ENCODE peak calls at places on chromosomes 5 and 9, in eight cellular contexts. One of them, this sample, is unnamed.

GRCh38 chr5:80481019-80481893 is 6.6 kb upstream of the FAM151B start:
- DNase-seq in kidney epithelial cell: no peak
- DNase-seq in ovary: no peak
- DNase-seq in psoas muscle: no peak
- DNase-seq in AG09319: peak
- DNase-seq in MCF 10A: peak
- DNase-seq in adrenal gland: peak
- DNase-seq in fibroblast of villous mesenchyme: peak
- DNase-seq in this sample: peak

GRCh38 chr9:133117271-133118178 is 3.5 kb downstream of the RALGDS start:
- DNase-seq in fibroblast of villous mesenchyme: no peak
- DNase-seq in ovary: no peak
- DNase-seq in adrenal gland: peak
- DNase-seq in MCF 10A: no peak
- DNase-seq in AG09319: no peak
- DNase-seq in psoas muscle: peak
- DNase-seq in kidney epithelial cell: no peak
- DNase-seq in this sample: no peak

GRCh38 chr9:21690561-21690960 is 111.9 kb upstream of the MTAP start:
- DNase-seq in psoas muscle: no peak
- DNase-seq in MCF 10A: no peak
- DNase-seq in kidney epithelial cell: no peak
- DNase-seq in adrenal gland: no peak
- DNase-seq in AG09319: no peak
- DNase-seq in ovary: no peak
- DNase-seq in fibroblast of villous mesenchyme: no peak
- DNase-seq in this sample: no peak

GRCh38 chr5:87361031-87361443 is 51.7 kb downstream of the CCNH start:
- DNase-seq in fibroblast of villous mesenchyme: peak
- DNase-seq in kidney epithelial cell: no peak
- DNase-seq in ovary: no peak
- DNase-seq in AG09319: peak
- DNase-seq in psoas muscle: no peak
- DNase-seq in adrenal gland: no peak
- DNase-seq in MCF 10A: peak
- DNase-seq in this sample: no peak

GRCh38 chr5:34820593-34820992 is 18.4 kb upstream of the TTC23L start:
- DNase-seq in MCF 10A: no peak
- DNase-seq in AG09319: no peak
- DNase-seq in psoas muscle: no peak
- DNase-seq in ovary: no peak
- DNase-seq in kidney epithelial cell: no peak
- DNase-seq in fibroblast of villous mesenchyme: no peak
- DNase-seq in adrenal gland: no peak
- DNase-seq in this sample: no peak

GRCh38 chr9:6484210-6484609 is 71.2 kb downstream of the UHRF2 start:
- DNase-seq in kidney epithelial cell: no peak
- DNase-seq in MCF 10A: no peak
- DNase-seq in ovary: no peak
- DNase-seq in fibroblast of villous mesenchyme: no peak
- DNase-seq in AG09319: no peak
- DNase-seq in psoas muscle: no peak
- DNase-seq in adrenal gland: no peak
- DNase-seq in this sample: no peak

GRCh38 chr9:36815566-36816348 is 218.3 kb downstream of the PAX5 start:
- DNase-seq in psoas muscle: no peak
- DNase-seq in fibroblast of villous mesenchyme: no peak
- DNase-seq in AG09319: no peak
- DNase-seq in MCF 10A: no peak
- DNase-seq in kidney epithelial cell: no peak
- DNase-seq in ovary: no peak
- DNase-seq in adrenal gland: no peak
- DNase-seq in this sample: no peak

GRCh38 chr9:133967024-133967741 is 24.9 kb downstream of the VAV2 start:
- DNase-seq in ovary: no peak
- DNase-seq in kidney epithelial cell: no peak
- DNase-seq in psoas muscle: no peak
- DNase-seq in MCF 10A: peak
- DNase-seq in fibroblast of villous mesenchyme: peak
- DNase-seq in AG09319: no peak
- DNase-seq in adrenal gland: no peak
- DNase-seq in this sample: no peak

GRCh38 chr9:125682340-125682739 is 24.7 kb downstream of the MAPKAP1 start:
- DNase-seq in psoas muscle: no peak
- DNase-seq in kidney epithelial cell: no peak
- DNase-seq in fibroblast of villous mesenchyme: no peak
- DNase-seq in adrenal gland: no peak
- DNase-seq in AG09319: no peak
- DNase-seq in ovary: no peak
- DNase-seq in MCF 10A: no peak
- DNase-seq in this sample: no peak

GRCh38 chr5:168244838-168245555 is 46.4 kb upstream of the WWC1 start:
- DNase-seq in adrenal gland: no peak
- DNase-seq in fibroblast of villous mesenchyme: no peak
- DNase-seq in MCF 10A: no peak
- DNase-seq in kidney epithelial cell: no peak
- DNase-seq in AG09319: no peak
- DNase-seq in ovary: no peak
- DNase-seq in psoas muscle: no peak
- DNase-seq in this sample: no peak

GRCh38 chr9:33161011-33161588 is 6.0 kb downstream of the B4GALT1 start:
- DNase-seq in ovary: peak
- DNase-seq in fibroblast of villous mesenchyme: peak
- DNase-seq in psoas muscle: peak
- DNase-seq in AG09319: peak
- DNase-seq in kidney epithelial cell: peak
- DNase-seq in MCF 10A: peak
- DNase-seq in adrenal gland: peak
- DNase-seq in this sample: no peak

GRCh38 chr9:109277451-109277850 is 43.4 kb downstream of the EPB41L4B start:
- DNase-seq in psoas muscle: peak
- DNase-seq in kidney epithelial cell: no peak
- DNase-seq in adrenal gland: no peak
- DNase-seq in MCF 10A: no peak
- DNase-seq in ovary: no peak
- DNase-seq in fibroblast of villous mesenchyme: no peak
- DNase-seq in AG09319: no peak
- DNase-seq in this sample: no peak

GRCh38 chr9:129378241-129378661 is 200.2 kb upstream of the IER5L start:
- DNase-seq in AG09319: no peak
- DNase-seq in psoas muscle: no peak
- DNase-seq in kidney epithelial cell: no peak
- DNase-seq in ovary: no peak
- DNase-seq in fibroblast of villous mesenchyme: no peak
- DNase-seq in MCF 10A: no peak
- DNase-seq in adrenal gland: no peak
- DNase-seq in this sample: no peak

GRCh38 chr9:1151691-1152090 is 101.5 kb downstream of the DMRT2 start:
- DNase-seq in kidney epithelial cell: no peak
- DNase-seq in ovary: no peak
- DNase-seq in fibroblast of villous mesenchyme: no peak
- DNase-seq in adrenal gland: no peak
- DNase-seq in MCF 10A: no peak
- DNase-seq in psoas muscle: no peak
- DNase-seq in AG09319: no peak
- DNase-seq in this sample: no peak

GRCh38 chr9:104869801-104870200 is 58.2 kb downstream of the ABCA1 start:
- DNase-seq in psoas muscle: no peak
- DNase-seq in ovary: no peak
- DNase-seq in MCF 10A: no peak
- DNase-seq in adrenal gland: no peak
- DNase-seq in fibroblast of villous mesenchyme: peak
- DNase-seq in kidney epithelial cell: no peak
- DNase-seq in AG09319: no peak
- DNase-seq in this sample: no peak

GRCh38 chr5:21817668-21818419 is 1035.3 kb downstream of the CDH12 start:
- DNase-seq in psoas muscle: no peak
- DNase-seq in ovary: no peak
- DNase-seq in MCF 10A: peak
- DNase-seq in AG09319: no peak
- DNase-seq in adrenal gland: no peak
- DNase-seq in kidney epithelial cell: no peak
- DNase-seq in fibroblast of villous mesenchyme: peak
- DNase-seq in this sample: no peak

GRCh38 chr9:127180457-127181314 is 58.3 kb upstream of the ANGPTL2 start:
- DNase-seq in ovary: peak
- DNase-seq in psoas muscle: peak
- DNase-seq in MCF 10A: no peak
- DNase-seq in kidney epithelial cell: no peak
- DNase-seq in fibroblast of villous mesenchyme: no peak
- DNase-seq in AG09319: no peak
- DNase-seq in adrenal gland: peak
- DNase-seq in this sample: no peak

GRCh38 chr9:87682085-87682484 is 43.8 kb upstream of the CTSL start:
- DNase-seq in adrenal gland: no peak
- DNase-seq in ovary: no peak
- DNase-seq in fibroblast of villous mesenchyme: no peak
- DNase-seq in psoas muscle: no peak
- DNase-seq in kidney epithelial cell: no peak
- DNase-seq in MCF 10A: no peak
- DNase-seq in AG09319: no peak
- DNase-seq in this sample: no peak

GRCh38 chr9:134163374-134164196 is 779 bp downstream of the RNU6ATAC start:
- DNase-seq in AG09319: no peak
- DNase-seq in MCF 10A: no peak
- DNase-seq in kidney epithelial cell: no peak
- DNase-seq in ovary: peak
- DNase-seq in adrenal gland: peak
- DNase-seq in psoas muscle: peak
- DNase-seq in fibroblast of villous mesenchyme: peak
- DNase-seq in this sample: peak

GRCh38 chr5:93607367-93608258 is 24.6 kb downstream of the NR2F1 start:
- DNase-seq in fibroblast of villous mesenchyme: peak
- DNase-seq in psoas muscle: no peak
- DNase-seq in ovary: no peak
- DNase-seq in adrenal gland: no peak
- DNase-seq in AG09319: no peak
- DNase-seq in kidney epithelial cell: no peak
- DNase-seq in MCF 10A: peak
- DNase-seq in this sample: peak
- TF ChIP-seq CTCF in fibroblast of villous mesenchyme: peak
- TF ChIP-seq CTCF in psoas muscle: peak
- TF ChIP-seq CTCF in ovary: no peak
- TF ChIP-seq CTCF in adrenal gland: peak
- TF ChIP-seq CTCF in AG09319: peak
- TF ChIP-seq CTCF in kidney epithelial cell: peak
- TF ChIP-seq CTCF in MCF 10A: peak
- TF ChIP-seq CTCF in this sample: peak

DNA sequence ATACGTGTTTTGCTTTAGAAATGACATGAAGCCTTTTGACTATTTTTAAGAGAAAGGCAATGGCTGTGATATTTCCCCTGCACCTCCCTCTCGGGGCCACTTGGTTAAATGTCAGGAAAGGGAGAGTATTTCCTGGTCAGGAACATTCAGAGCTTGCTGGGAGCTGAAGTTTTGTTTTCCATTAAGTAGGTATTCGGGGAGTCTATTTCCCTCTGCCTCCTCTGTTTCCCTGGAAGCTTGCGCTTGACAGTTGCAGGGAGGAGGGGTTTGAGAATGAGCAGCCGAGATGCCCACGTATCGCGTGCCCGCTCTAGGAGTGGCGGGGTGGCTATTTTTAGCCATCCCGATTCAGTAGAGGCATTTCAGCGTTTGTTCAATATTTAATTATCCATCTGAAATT is 6.7 kb downstream of the DAB2IP start:
- DNase-seq in ovary: no peak
- DNase-seq in adrenal gland: no peak
- DNase-seq in psoas muscle: peak
- DNase-seq in kidney epithelial cell: no peak
- DNase-seq in AG09319: no peak
- DNase-seq in fibroblast of villous mesenchyme: no peak
- DNase-seq in MCF 10A: no peak
- DNase-seq in this sample: no peak
- TF ChIP-seq CTCF in ovary: no peak
- TF ChIP-seq CTCF in adrenal gland: no peak
- TF ChIP-seq CTCF in psoas muscle: no peak
- TF ChIP-seq CTCF in kidney epithelial cell: no peak
- TF ChIP-seq CTCF in AG09319: no peak
- TF ChIP-seq CTCF in fibroblast of villous mesenchyme: no peak
- TF ChIP-seq CTCF in MCF 10A: no peak
- TF ChIP-seq CTCF in this sample: no peak

DNA sequence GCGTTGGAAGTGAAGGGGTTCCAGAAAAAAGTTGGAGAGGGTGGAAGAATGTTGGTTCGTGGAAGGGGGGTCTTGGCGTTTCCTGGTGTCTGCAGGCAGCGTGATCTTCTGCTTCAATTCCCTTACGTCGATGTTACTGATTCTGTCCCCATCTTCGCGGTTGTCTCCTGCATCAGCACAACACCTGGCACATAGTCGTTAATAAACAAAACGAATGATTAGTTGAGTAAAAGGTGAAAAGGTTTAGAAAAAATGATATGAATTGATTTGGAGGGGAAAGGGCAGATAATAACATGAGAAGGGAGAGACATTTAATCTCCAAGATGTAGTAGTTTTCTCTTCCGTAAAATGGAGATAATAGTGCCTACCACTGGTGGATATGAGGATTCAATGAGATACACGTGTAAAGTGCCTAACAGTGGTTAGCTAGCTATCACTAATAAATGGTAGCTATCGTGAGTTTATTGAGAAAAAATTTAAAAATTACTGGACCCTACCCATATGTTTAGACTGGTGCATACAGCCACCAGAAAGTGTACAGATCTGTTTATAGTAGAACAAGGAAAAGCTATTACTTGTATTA is 556 bp downstream of the MTREX start:
- DNase-seq in fibroblast of villous mesenchyme: peak
- DNase-seq in adrenal gland: no peak
- DNase-seq in ovary: no peak
- DNase-seq in psoas muscle: no peak
- DNase-seq in MCF 10A: peak
- DNase-seq in kidney epithelial cell: no peak
- DNase-seq in AG09319: no peak
- DNase-seq in this sample: peak
- TF ChIP-seq CTCF in fibroblast of villous mesenchyme: no peak
- TF ChIP-seq CTCF in adrenal gland: no peak
- TF ChIP-seq CTCF in ovary: no peak
- TF ChIP-seq CTCF in psoas muscle: no peak
- TF ChIP-seq CTCF in MCF 10A: no peak
- TF ChIP-seq CTCF in kidney epithelial cell: peak
- TF ChIP-seq CTCF in AG09319: no peak
- TF ChIP-seq CTCF in this sample: no peak

DNA sequence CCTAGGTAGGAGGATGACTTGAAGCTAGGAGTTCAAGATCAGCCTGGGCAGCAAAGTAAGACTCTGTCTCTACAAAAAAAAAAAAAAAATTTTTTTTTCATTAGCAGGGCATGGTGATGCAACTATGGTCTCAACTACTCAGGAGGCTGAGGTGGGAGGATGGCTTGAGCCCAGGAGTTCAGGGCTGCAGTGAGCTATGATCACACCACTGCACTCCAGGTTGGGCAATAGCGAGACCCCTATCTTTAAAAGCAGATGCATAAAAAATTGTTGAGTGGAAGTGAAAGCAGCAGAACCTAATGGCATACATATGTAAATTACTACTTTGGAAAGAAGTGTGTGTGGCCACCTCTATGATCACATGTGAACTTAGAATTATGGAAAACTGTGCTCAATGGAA is 56.8 kb downstream of the SIL1 start:
- DNase-seq in MCF 10A: no peak
- DNase-seq in psoas muscle: no peak
- DNase-seq in adrenal gland: no peak
- DNase-seq in fibroblast of villous mesenchyme: no peak
- DNase-seq in AG09319: no peak
- DNase-seq in ovary: no peak
- DNase-seq in kidney epithelial cell: no peak
- DNase-seq in this sample: no peak
- TF ChIP-seq CTCF in MCF 10A: no peak
- TF ChIP-seq CTCF in psoas muscle: no peak
- TF ChIP-seq CTCF in adrenal gland: no peak
- TF ChIP-seq CTCF in fibroblast of villous mesenchyme: no peak
- TF ChIP-seq CTCF in AG09319: no peak
- TF ChIP-seq CTCF in ovary: no peak
- TF ChIP-seq CTCF in kidney epithelial cell: no peak
- TF ChIP-seq CTCF in this sample: no peak

This sample was measured in GM13977.